ENCODE peak calls at places on chromosomes 16 and 17, in four cellular contexts. S is heart left ventricle, E is retinal pigment epithelial cell, G is stomach. X is an unnamed sample.

GRCh38 chr16:27512061-27512460 is 37.7 kb downstream of the GTF3C1 start:
- DNase-seq in S (no peak), E (no peak), G (no peak), X (no peak)

GRCh38 chr16:57859331-57859730 is 57.0 kb upstream of the KIFC3 start:
- DNase-seq in S (no peak), E (no peak), G (no peak), X (no peak)

GRCh38 chr17:75637561-75637960 is 4.3 kb downstream of the SMIM5 start:
- DNase-seq in S (peak), E (no peak), G (peak), X (no peak)

GRCh38 chr17:75848523-75849303 is 4.5 kb upstream of the UNC13D start:
- DNase-seq in S (peak), E (no peak), G (peak), X (no peak)

GRCh38 chr17:65277576-65277975 is 140.4 kb downstream of the RGS9 start:
- DNase-seq in S (no peak), E (no peak), G (no peak), X (no peak)

GRCh38 chr17:58575511-58575910 is 61.1 kb upstream of the MTMR4 start:
- DNase-seq in S (no peak), E (peak), G (no peak), X (no peak)

GRCh38 chr17:62892069-62892675 is 73.9 kb upstream of the TANC2 start:
- DNase-seq in S (no peak), E (no peak), G (no peak), X (no peak)

GRCh38 chr17:77382966-77383612 is 242.3 kb downstream of the SEC14L1 start:
- DNase-seq in S (peak), E (no peak), G (no peak), X (no peak)

GRCh38 chr17:30824002-30824355 is 513 bp downstream of the CRLF3 start:
- DNase-seq in S (no peak), E (no peak), G (no peak), X (no peak)

GRCh38 chr17:76943781-76944213 is 75.6 kb downstream of the MGAT5B start:
- DNase-seq in S (no peak), E (no peak), G (no peak), X (no peak)

GRCh38 chr16:3601614-3602319 is 9.6 kb downstream of the SLX4 start:
- DNase-seq in S (no peak), E (no peak), G (no peak), X (no peak)

GRCh38 chr17:77728022-77728671 is 230.4 kb upstream of the TNRC6C start:
- DNase-seq in S (peak), E (no peak), G (no peak), X (no peak)

GRCh38 chr16:46800494-46800893 is 30.5 kb downstream of the C16orf87 start:
- DNase-seq in S (no peak), E (no peak), G (no peak), X (no peak)

GRCh38 chr17:80474231-80474932 is 2.0 kb downstream of the NPTX1 start:
- DNase-seq in S (no peak), E (no peak), G (no peak), X (no peak)

GRCh38 chr17:37650419-37651003 is 7.3 kb upstream of the DDX52 start:
- DNase-seq in S (no peak), E (no peak), G (no peak), X (no peak)

GRCh38 chr17:7587420-7587786 is 2.5 kb downstream of the SOX15 start:
- DNase-seq in S (peak), E (peak), G (no peak), X (peak)

GRCh38 chr17:77344038-77344437 is 203.3 kb downstream of the SEC14L1 start:
- DNase-seq in S (no peak), E (no peak), G (no peak), X (no peak)

GRCh38 chr17:2796164-2797140 is at the start of gene RAP1GAP2:
- DNase-seq in S (peak), E (no peak), G (peak), X (no peak)

GRCh38 chr16:58428621-58429557 is 36.6 kb downstream of the GINS3 start:
- DNase-seq in S (no peak), E (no peak), G (no peak), X (no peak)

GRCh38 chr16:11345040-11345862 is at the start of gene RMI2:
- DNase-seq in S (peak), E (no peak), G (peak), X (no peak)

GRCh38 chr17:31696184-31696602 is 162.9 kb downstream of the COPRS start:
- DNase-seq in S (peak), E (peak), G (peak), X (no peak)

GRCh38 chr16:81237942-81238295 is 570 bp upstream of the BCO1 start:
- DNase-seq in S (no peak), E (no peak), G (no peak), X (no peak)

GRCh38 chr17:56594528-56595418 is 1.3 kb downstream of the NOG start:
- DNase-seq in S (peak), E (no peak), G (no peak), X (no peak)

GRCh38 chr16:12646490-12647274 is 157.0 kb downstream of the CPPED1 start:
- DNase-seq in S (peak), E (peak), G (peak), X (no peak)

GRCh38 chr17:3870871-3871306 is 22.0 kb downstream of the CAMKK1 start:
- DNase-seq in S (peak), E (no peak), G (peak), X (no peak)

GRCh38 chr17:778096-778495 is 4.0 kb downstream of the GLOD4 start:
- DNase-seq in S (no peak), E (no peak), G (no peak), X (no peak)

GRCh38 chr16:4265676-4266075 is 7.1 kb downstream of the TFAP4 start:
- DNase-seq in S (peak), E (no peak), G (no peak), X (no peak)

X was measured in kidney epithelial cell.